ENCODE peak calls at places on chromosomes 2 and 18, in six cellular contexts. One of them, this sample, is unnamed. For H3K9me3, the result is how much of the 10 kb centered on the place peaks cover.

GRCh38 chr2:112627060-112628040 is 18.4 kb upstream of the SLC20A1 start:
- DNase-seq in mammary epithelial cell: peak
- DNase-seq in GM12878: no peak
- DNase-seq in tibial nerve: peak
- DNase-seq in upper lobe of right lung: peak
- DNase-seq in OCI-LY7: no peak
- DNase-seq in this sample: no peak

GRCh38 chr18:64806232-64806631 is 657.3 kb upstream of the LINC00305 start:
- DNase-seq in mammary epithelial cell: no peak
- DNase-seq in OCI-LY7: no peak
- DNase-seq in upper lobe of right lung: no peak
- DNase-seq in GM12878: no peak
- DNase-seq in tibial nerve: no peak
- DNase-seq in this sample: no peak

GRCh38 chr18:48862678-48863270 is 88.0 kb downstream of the SMAD7 start:
- DNase-seq in mammary epithelial cell: no peak
- DNase-seq in OCI-LY7: no peak
- DNase-seq in GM12878: no peak
- DNase-seq in tibial nerve: no peak
- DNase-seq in upper lobe of right lung: no peak
- DNase-seq in this sample: peak

GRCh38 chr2:65130440-65131175 is 702 bp upstream of the RAB1A start:
- DNase-seq in upper lobe of right lung: no peak
- DNase-seq in GM12878: peak
- DNase-seq in mammary epithelial cell: no peak
- DNase-seq in tibial nerve: peak
- DNase-seq in OCI-LY7: no peak
- DNase-seq in this sample: no peak

GRCh38 chr18:51614967-51615571 is 417.6 kb upstream of the MEX3C start:
- DNase-seq in mammary epithelial cell: peak
- DNase-seq in upper lobe of right lung: no peak
- DNase-seq in GM12878: no peak
- DNase-seq in tibial nerve: no peak
- DNase-seq in OCI-LY7: no peak
- DNase-seq in this sample: no peak

GRCh38 chr2:119823734-119824334 is 64.1 kb downstream of the PTPN4 start:
- DNase-seq in mammary epithelial cell: no peak
- DNase-seq in OCI-LY7: peak
- DNase-seq in upper lobe of right lung: no peak
- DNase-seq in tibial nerve: no peak
- DNase-seq in GM12878: no peak
- DNase-seq in this sample: no peak

GRCh38 chr2:126889501-126890135 is 9.1 kb upstream of the TEX51 start:
- DNase-seq in upper lobe of right lung: peak
- DNase-seq in GM12878: no peak
- DNase-seq in mammary epithelial cell: no peak
- DNase-seq in OCI-LY7: no peak
- DNase-seq in tibial nerve: no peak
- DNase-seq in this sample: no peak

GRCh38 chr18:3675994-3676393 is 226.0 kb downstream of the TGIF1 start:
- DNase-seq in mammary epithelial cell: no peak
- DNase-seq in GM12878: no peak
- DNase-seq in upper lobe of right lung: no peak
- DNase-seq in tibial nerve: no peak
- DNase-seq in OCI-LY7: no peak
- DNase-seq in this sample: no peak

GRCh38 chr2:127508621-127509034 is 17.7 kb downstream of the IWS1 start:
- DNase-seq in tibial nerve: peak
- DNase-seq in mammary epithelial cell: peak
- DNase-seq in OCI-LY7: no peak
- DNase-seq in GM12878: no peak
- DNase-seq in upper lobe of right lung: no peak
- DNase-seq in this sample: no peak

GRCh38 chr2:136441979-136442378 is 323.4 kb upstream of the THSD7B start:
- DNase-seq in tibial nerve: no peak
- DNase-seq in mammary epithelial cell: no peak
- DNase-seq in OCI-LY7: no peak
- DNase-seq in GM12878: no peak
- DNase-seq in upper lobe of right lung: no peak
- DNase-seq in this sample: no peak

GRCh38 chr2:216426938-216427337 is 14.7 kb downstream of the SMARCAL1 start:
- DNase-seq in OCI-LY7: no peak
- DNase-seq in mammary epithelial cell: peak
- DNase-seq in GM12878: no peak
- DNase-seq in upper lobe of right lung: no peak
- DNase-seq in tibial nerve: no peak
- DNase-seq in this sample: no peak

GRCh38 chr2:145158051-145158586 is 638.2 kb upstream of the ZEB2 start:
- DNase-seq in OCI-LY7: no peak
- DNase-seq in mammary epithelial cell: peak
- DNase-seq in tibial nerve: peak
- DNase-seq in upper lobe of right lung: peak
- DNase-seq in GM12878: no peak
- DNase-seq in this sample: peak

GRCh38 chr2:11482473-11483031 is 16.6 kb upstream of the E2F6 start:
- DNase-seq in GM12878: no peak
- DNase-seq in upper lobe of right lung: no peak
- DNase-seq in tibial nerve: no peak
- DNase-seq in mammary epithelial cell: no peak
- DNase-seq in OCI-LY7: no peak
- DNase-seq in this sample: no peak

GRCh38 chr2:113328043-113328442 is 49.3 kb upstream of the PAX8 start:
- DNase-seq in mammary epithelial cell: no peak
- DNase-seq in upper lobe of right lung: no peak
- DNase-seq in OCI-LY7: no peak
- DNase-seq in GM12878: no peak
- DNase-seq in tibial nerve: no peak
- DNase-seq in this sample: no peak

GRCh38 chr2:210635257-210635656 is 78.9 kb downstream of the CPS1 start:
- DNase-seq in GM12878: no peak
- DNase-seq in mammary epithelial cell: no peak
- DNase-seq in upper lobe of right lung: no peak
- DNase-seq in OCI-LY7: no peak
- DNase-seq in tibial nerve: no peak
- DNase-seq in this sample: no peak

GRCh38 chr2:20624884-20625485 is 25.9 kb downstream of the HS1BP3 start:
- DNase-seq in tibial nerve: no peak
- DNase-seq in GM12878: no peak
- DNase-seq in upper lobe of right lung: peak
- DNase-seq in OCI-LY7: no peak
- DNase-seq in mammary epithelial cell: no peak
- DNase-seq in this sample: peak

GRCh38 chr2:38835015-38835601 is 40.6 kb downstream of the DHX57 start:
- DNase-seq in GM12878: no peak
- DNase-seq in mammary epithelial cell: peak
- DNase-seq in upper lobe of right lung: no peak
- DNase-seq in OCI-LY7: peak
- DNase-seq in tibial nerve: peak
- DNase-seq in this sample: no peak

GRCh38 chr2:168626610-168627009 is 170.5 kb downstream of the CERS6 start:
- DNase-seq in OCI-LY7: no peak
- DNase-seq in tibial nerve: no peak
- DNase-seq in GM12878: no peak
- DNase-seq in upper lobe of right lung: no peak
- DNase-seq in mammary epithelial cell: no peak
- DNase-seq in this sample: no peak

GRCh38 chr18:28412521-28412920 is 235.6 kb upstream of the CDH2 start:
- DNase-seq in GM12878: no peak
- DNase-seq in upper lobe of right lung: no peak
- DNase-seq in OCI-LY7: no peak
- DNase-seq in mammary epithelial cell: no peak
- DNase-seq in tibial nerve: no peak
- DNase-seq in this sample: no peak

GRCh38 chr2:159202568-159203071 is 83.9 kb downstream of the WDSUB1 start:
- DNase-seq in mammary epithelial cell: peak
- DNase-seq in upper lobe of right lung: no peak
- DNase-seq in OCI-LY7: no peak
- DNase-seq in GM12878: no peak
- DNase-seq in tibial nerve: peak
- DNase-seq in this sample: no peak

GRCh38 chr18:2692508-2692907 is 37.0 kb downstream of the SMCHD1 start:
- DNase-seq in GM12878: no peak
- DNase-seq in OCI-LY7: no peak
- DNase-seq in upper lobe of right lung: no peak
- DNase-seq in tibial nerve: no peak
- DNase-seq in mammary epithelial cell: peak
- DNase-seq in this sample: no peak

GRCh38 chr2:72271766-72272615 is 124.3 kb upstream of the CYP26B1 start:
- DNase-seq in tibial nerve: no peak
- DNase-seq in upper lobe of right lung: no peak
- DNase-seq in OCI-LY7: no peak
- DNase-seq in GM12878: no peak
- DNase-seq in mammary epithelial cell: peak
- DNase-seq in this sample: no peak

GRCh38 chr2:31365834-31366505 is 48.6 kb downstream of the XDH start:
- DNase-seq in mammary epithelial cell: no peak
- DNase-seq in GM12878: no peak
- DNase-seq in upper lobe of right lung: no peak
- DNase-seq in OCI-LY7: no peak
- DNase-seq in tibial nerve: no peak
- DNase-seq in this sample: no peak

GRCh38 chr2:144048631-144049060 is 471.3 kb downstream of the ZEB2 start:
- DNase-seq in tibial nerve: no peak
- DNase-seq in OCI-LY7: no peak
- DNase-seq in mammary epithelial cell: no peak
- DNase-seq in GM12878: no peak
- DNase-seq in upper lobe of right lung: no peak
- DNase-seq in this sample: no peak

GRCh38 chr2:196613302-196613701 is 26.2 kb upstream of the CCDC150 start:
- DNase-seq in upper lobe of right lung: no peak
- DNase-seq in tibial nerve: no peak
- DNase-seq in GM12878: no peak
- DNase-seq in OCI-LY7: no peak
- DNase-seq in mammary epithelial cell: no peak
- DNase-seq in this sample: no peak

GRCh38 chr18:61926532-61926931 is 33.7 kb upstream of the RNF152 start:
- DNase-seq in mammary epithelial cell: no peak
- DNase-seq in GM12878: no peak
- DNase-seq in upper lobe of right lung: no peak
- DNase-seq in OCI-LY7: no peak
- DNase-seq in tibial nerve: no peak
- DNase-seq in this sample: no peak

GRCh38 chr2:54329482-54330225 is 73.6 kb upstream of the TSPYL6 start:
- DNase-seq in upper lobe of right lung: no peak
- DNase-seq in OCI-LY7: peak
- DNase-seq in GM12878: no peak
- DNase-seq in mammary epithelial cell: peak
- DNase-seq in tibial nerve: no peak
- DNase-seq in this sample: no peak
- H3K4me3 ChIP-seq in upper lobe of right lung: peak
- H3K4me3 ChIP-seq in OCI-LY7: peak
- H3K4me3 ChIP-seq in GM12878: no peak
- H3K4me3 ChIP-seq in mammary epithelial cell: peak
- H3K4me3 ChIP-seq in tibial nerve: peak
- H3K4me3 ChIP-seq in this sample: peak

GRCh38 chr2:191907091-191907490 is 60.2 kb upstream of the CAVIN2 start:
- DNase-seq in GM12878: no peak
- DNase-seq in OCI-LY7: no peak
- DNase-seq in tibial nerve: no peak
- DNase-seq in upper lobe of right lung: no peak
- DNase-seq in mammary epithelial cell: no peak
- DNase-seq in this sample: no peak

GRCh38 chr2:191905336-191905735 is 58.4 kb upstream of the CAVIN2 start:
- DNase-seq in tibial nerve: no peak
- DNase-seq in OCI-LY7: no peak
- DNase-seq in mammary epithelial cell: no peak
- DNase-seq in upper lobe of right lung: no peak
- DNase-seq in GM12878: no peak
- DNase-seq in this sample: no peak

GRCh38 chr2:191908874-191909273 is 62.0 kb upstream of the CAVIN2 start:
- DNase-seq in GM12878: no peak
- DNase-seq in tibial nerve: no peak
- DNase-seq in upper lobe of right lung: no peak
- DNase-seq in mammary epithelial cell: no peak
- DNase-seq in OCI-LY7: no peak
- DNase-seq in this sample: no peak

GRCh38 chr2:191910518-191910917 is 63.6 kb upstream of the CAVIN2 start:
- DNase-seq in mammary epithelial cell: peak
- DNase-seq in GM12878: no peak
- DNase-seq in tibial nerve: no peak
- DNase-seq in OCI-LY7: no peak
- DNase-seq in upper lobe of right lung: no peak
- DNase-seq in this sample: no peak

GRCh38 chr2:191907545-191907944 is 60.7 kb upstream of the CAVIN2 start:
- DNase-seq in mammary epithelial cell: no peak
- DNase-seq in upper lobe of right lung: no peak
- DNase-seq in OCI-LY7: no peak
- DNase-seq in GM12878: no peak
- DNase-seq in tibial nerve: no peak
- DNase-seq in this sample: no peak
- TF ChIP-seq CTCF in mammary epithelial cell: no peak
- TF ChIP-seq CTCF in upper lobe of right lung: no peak
- TF ChIP-seq CTCF in OCI-LY7: no peak
- TF ChIP-seq CTCF in GM12878: no peak
- TF ChIP-seq CTCF in tibial nerve: no peak
- TF ChIP-seq CTCF in this sample: no peak

GRCh38 chr2:14288016-14288415 is 344.5 kb upstream of the LRATD1 start:
- DNase-seq in mammary epithelial cell: peak
- DNase-seq in tibial nerve: no peak
- DNase-seq in upper lobe of right lung: no peak
- DNase-seq in GM12878: no peak
- DNase-seq in OCI-LY7: no peak
- DNase-seq in this sample: no peak
- H3K9me3 ChIP-seq in mammary epithelial cell: under half
- H3K9me3 ChIP-seq in tibial nerve: under half
- H3K9me3 ChIP-seq in upper lobe of right lung: under half
- H3K9me3 ChIP-seq in GM12878: under half
- H3K9me3 ChIP-seq in OCI-LY7: under half
- H3K9me3 ChIP-seq in this sample: under half

DNA sequence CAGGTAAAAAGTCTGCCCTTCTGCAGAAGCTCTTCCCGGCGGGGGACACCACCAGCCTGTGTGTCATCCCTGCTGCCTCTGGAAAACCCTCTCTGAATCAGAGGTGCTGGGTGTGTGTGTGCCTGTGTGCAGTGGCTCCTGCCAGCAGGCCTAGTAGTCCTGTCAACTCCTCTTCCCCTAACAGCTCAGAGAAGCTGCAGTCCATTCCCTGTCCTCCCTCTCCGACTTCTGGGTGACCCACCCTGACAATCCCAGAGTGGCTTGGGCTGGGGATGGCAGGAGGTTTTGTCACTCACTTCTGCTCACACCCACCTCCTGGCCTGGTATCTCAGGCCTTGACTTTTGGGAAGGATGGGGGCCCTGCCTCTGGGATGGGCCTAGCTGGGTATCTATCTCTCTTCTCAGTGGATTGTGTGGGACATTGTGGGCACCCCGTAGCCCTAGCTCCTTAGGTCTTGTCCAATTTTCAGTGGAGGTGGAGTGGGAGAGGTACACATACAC is 2.3 kb downstream of the WNT10A start:
- DNase-seq in tibial nerve: no peak
- DNase-seq in upper lobe of right lung: peak
- DNase-seq in mammary epithelial cell: peak
- DNase-seq in OCI-LY7: no peak
- DNase-seq in GM12878: no peak
- DNase-seq in this sample: no peak
- H3K4me3 ChIP-seq in tibial nerve: peak
- H3K4me3 ChIP-seq in upper lobe of right lung: no peak
- H3K4me3 ChIP-seq in mammary epithelial cell: no peak
- H3K4me3 ChIP-seq in OCI-LY7: no peak
- H3K4me3 ChIP-seq in GM12878: peak
- H3K4me3 ChIP-seq in this sample: no peak

GRCh38 chr2:147141930-147142329 is 702.9 kb upstream of the ACVR2A start:
- DNase-seq in mammary epithelial cell: no peak
- DNase-seq in tibial nerve: no peak
- DNase-seq in OCI-LY7: no peak
- DNase-seq in upper lobe of right lung: no peak
- DNase-seq in GM12878: no peak
- DNase-seq in this sample: no peak
- TF ChIP-seq CTCF in mammary epithelial cell: no peak
- TF ChIP-seq CTCF in tibial nerve: no peak
- TF ChIP-seq CTCF in OCI-LY7: no peak
- TF ChIP-seq CTCF in upper lobe of right lung: no peak
- TF ChIP-seq CTCF in GM12878: no peak
- TF ChIP-seq CTCF in this sample: no peak

This sample was measured in lower lobe of right lung.